ENCODE peak calls at places on chromosomes 13 and 19, in five cellular contexts. H, Q, T, S and O are unnamed samples.

GRCh38 chr19:29810504-29810871 is 1.3 kb upstream of the CCNE1 start:
- DNase-seq in H (no peak), Q (peak; percentile 40), T (no peak), S (peak; percentile 51), O (peak; percentile 42)

GRCh38 chr13:110347535-110348308 is 40.6 kb downstream of the COL4A2 start:
- DNase-seq in H (peak; percentile 56), Q (no peak), T (peak; percentile 72), S (peak; percentile 98), O (no peak)

GRCh38 chr19:50508850-50509190 is 2.2 kb downstream of the JOSD2 start:
- DNase-seq in H (no peak), Q (no peak), T (no peak), S (no peak), O (no peak)

GRCh38 chr13:41071775-41072174 is 10.5 kb downstream of the WBP4 start:
- DNase-seq in H (no peak), Q (no peak), T (no peak), S (no peak), O (no peak)

GRCh38 chr13:83622422-83622784 is 259.9 kb downstream of the SLITRK1 start:
- DNase-seq in H (no peak), Q (no peak), T (no peak), S (peak; percentile 4), O (no peak)

GRCh38 chr19:44848036-44848804 is 2.1 kb downstream of the NECTIN2 start:
- DNase-seq in H (peak; percentile 46), Q (no peak), T (no peak), S (peak; percentile 85), O (peak; percentile 50)

GRCh38 chr19:46746281-46746965 is at the start of gene STRN4:
- DNase-seq in H (peak; percentile 74), Q (peak; percentile 94), T (no peak), S (peak; percentile 90), O (peak; percentile 39)

GRCh38 chr13:27131202-27131623 is 40.4 kb downstream of the USP12 start:
- DNase-seq in H (peak; percentile 57), Q (peak; percentile 13), T (no peak), S (peak; percentile 38), O (no peak)

GRCh38 chr19:49988433-49988832 is 27.5 kb upstream of the SIGLEC11 start:
- DNase-seq in H (no peak), Q (no peak), T (no peak), S (peak; percentile 80), O (no peak)

GRCh38 chr13:39263033-39263432 is 224.8 kb downstream of the NHLRC3 start:
- DNase-seq in H (peak; percentile 65), Q (peak; percentile 38), T (no peak), S (peak; percentile 49), O (peak; percentile 72)

GRCh38 chr19:44003461-44004134 is 841 bp downstream of the ZNF230 start:
- DNase-seq in H (no peak), Q (peak; percentile 15), T (no peak), S (peak; percentile 51), O (peak; percentile 12)

GRCh38 chr13:88005188-88005587 is 334.0 kb downstream of the SLITRK5 start:
- DNase-seq in H (no peak), Q (no peak), T (no peak), S (peak; percentile 0), O (no peak)

GRCh38 chr19:9848060-9848459 is 12.9 kb downstream of the PIN1 start:
- DNase-seq in H (no peak), Q (no peak), T (no peak), S (no peak), O (peak; percentile 48)

GRCh38 chr19:46993622-46994021 is 26.0 kb upstream of the NPAS1 start:
- DNase-seq in H (no peak), Q (no peak), T (no peak), S (no peak), O (no peak)

GRCh38 chr19:32407004-32407992 is 1.7 kb downstream of the DPY19L3 start:
- DNase-seq in H (no peak), Q (peak; percentile 72), T (no peak), S (peak; percentile 75), O (no peak)

GRCh38 chr19:12952488-12953455 is 4.3 kb downstream of the GADD45GIP1 start:
- DNase-seq in H (no peak), Q (no peak), T (peak; percentile 40), S (peak; percentile 94), O (no peak)

GRCh38 chr19:5718032-5718578 is 1.8 kb downstream of the LONP1 start:
- DNase-seq in H (no peak), Q (no peak), T (no peak), S (peak; percentile 81), O (no peak)

GRCh38 chr13:112686987-112687386 is 2.9 kb upstream of the ATP11A start:
- DNase-seq in H (no peak), Q (no peak), T (no peak), S (no peak), O (no peak)

GRCh38 chr19:2332341-2333026 is 4.0 kb downstream of the SPPL2B start:
- DNase-seq in H (peak; percentile 92), Q (no peak), T (no peak), S (no peak), O (no peak)
- H3K4me3 ChIP-seq in H (peak overlapping the region; percentile 8), Q (no peak overlapping the region), T (no peak overlapping the region), S (no peak overlapping the region), O (no peak overlapping the region)

DNA sequence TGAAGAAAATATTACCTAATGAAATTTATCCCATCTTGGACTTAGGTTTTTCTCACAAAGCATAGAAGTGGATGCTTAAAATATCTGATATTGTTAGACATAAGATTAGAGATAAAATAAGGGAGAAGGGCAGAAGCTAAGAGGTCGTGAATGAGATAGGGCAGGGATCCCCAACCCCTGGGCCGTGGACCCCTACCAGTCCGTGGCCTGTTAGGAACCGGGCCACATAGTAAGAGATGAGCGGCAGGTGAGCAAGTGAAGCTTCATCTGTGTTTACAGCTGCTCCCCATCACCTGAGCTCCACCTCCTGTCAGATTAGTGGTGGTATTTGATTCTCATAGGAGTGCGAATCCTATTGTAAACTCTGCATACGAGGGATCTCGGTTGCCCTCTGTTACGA is 202.9 kb downstream of the GPC5 start:
- DNase-seq in H (no peak), Q (no peak), T (no peak), S (no peak), O (no peak)
- H3K4me3 ChIP-seq in H (no peak overlapping the region), Q (no peak overlapping the region), T (no peak overlapping the region), S (no peak overlapping the region), O (no peak overlapping the region)

DNA sequence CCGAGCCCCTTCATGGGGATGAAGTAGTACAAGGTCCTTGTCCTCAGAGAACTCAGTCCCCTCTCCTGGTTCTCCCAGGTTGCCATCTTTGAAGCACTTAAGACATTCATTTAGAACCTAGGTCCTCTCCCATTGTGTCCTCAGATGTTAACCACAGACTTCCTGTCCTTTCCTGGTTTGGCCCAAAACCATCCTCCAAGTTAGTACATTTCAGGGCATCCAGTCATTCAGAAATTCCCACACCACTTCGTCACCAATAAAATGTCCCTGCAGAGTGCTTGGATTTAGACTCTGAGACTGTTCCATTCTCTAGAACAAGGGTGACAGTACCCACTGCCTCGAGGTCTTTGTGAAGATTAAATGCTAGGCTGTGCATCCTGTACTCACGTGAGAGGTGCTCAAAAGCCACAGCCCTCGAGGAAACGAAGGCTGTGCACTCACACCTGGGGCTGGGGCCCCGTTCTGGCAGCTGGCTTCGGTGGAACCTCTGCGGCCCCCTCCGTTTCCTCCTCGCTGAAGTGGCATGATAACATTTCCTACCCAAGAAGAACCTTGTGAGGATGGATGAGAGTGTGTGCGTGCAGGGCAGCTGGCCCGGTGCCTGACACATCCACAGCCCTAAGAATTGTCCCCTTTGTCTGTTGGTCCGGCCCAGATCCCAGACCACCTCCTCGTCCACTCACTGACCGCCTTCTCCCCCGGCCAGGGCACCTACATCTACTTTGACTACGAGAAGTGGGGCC is 4.7 kb downstream of the LENG1 start:
- DNase-seq in H (no peak), Q (no peak), T (no peak), S (peak; percentile 69), O (no peak)
- H3K4me3 ChIP-seq in H (no peak overlapping the region), Q (no peak overlapping the region), T (no peak overlapping the region), S (no peak overlapping the region), O (no peak overlapping the region)

DNA sequence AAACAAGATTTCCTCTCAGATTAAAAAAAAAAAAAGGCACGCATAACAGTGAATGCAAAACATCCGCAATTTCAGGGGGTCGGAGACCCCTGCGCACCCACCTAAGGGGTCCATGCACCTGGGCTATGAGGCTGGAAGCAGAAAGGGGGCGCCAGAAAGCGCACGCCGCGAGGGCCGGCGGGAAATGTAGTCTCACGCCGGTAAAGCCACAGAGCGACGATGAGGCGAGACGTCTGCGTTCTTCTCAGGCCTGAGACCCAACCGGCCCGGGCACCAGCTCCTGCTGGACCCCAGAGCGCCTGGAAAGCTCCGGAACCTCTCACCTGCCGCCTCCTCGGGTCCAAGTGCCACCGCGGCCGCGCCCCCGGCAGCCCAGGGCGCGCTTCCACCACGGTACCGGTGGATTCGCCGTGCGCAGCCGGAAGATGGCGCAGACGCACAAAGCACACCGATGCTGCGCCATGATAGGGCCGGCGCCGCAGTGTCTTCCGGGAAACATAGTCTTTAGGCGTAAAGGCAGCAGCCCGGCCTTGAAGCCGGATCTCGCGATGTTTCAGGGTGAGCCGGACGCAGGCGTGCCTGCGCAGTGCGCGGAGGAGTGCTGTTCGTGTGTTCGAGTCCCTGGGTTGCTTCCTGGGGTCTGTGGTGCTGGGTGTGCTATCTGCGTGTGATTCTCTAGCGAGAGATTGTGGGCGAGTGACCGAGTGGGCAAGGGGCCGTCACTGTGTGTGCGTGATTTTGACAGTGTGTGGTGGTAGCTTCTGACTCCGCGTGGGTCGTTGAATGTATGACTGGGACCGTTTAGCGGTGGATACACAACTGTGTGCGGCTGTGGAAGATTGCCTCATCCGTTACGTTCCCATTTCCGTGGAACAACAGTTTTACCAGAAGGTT is at the start of gene ZNF582:
- DNase-seq in H (peak; percentile 97), Q (peak; percentile 93), T (peak; percentile 84), S (peak; percentile 100), O (peak; percentile 92)
- H3K4me3 ChIP-seq in H (peak within 1 kb of the TSS; percentile 61), Q (peak within 1 kb of the TSS; percentile 66), T (peak within 1 kb of the TSS; percentile 99), S (peak within 1 kb of the TSS; percentile 92), O (peak within 1 kb of the TSS; percentile 81)

DNA sequence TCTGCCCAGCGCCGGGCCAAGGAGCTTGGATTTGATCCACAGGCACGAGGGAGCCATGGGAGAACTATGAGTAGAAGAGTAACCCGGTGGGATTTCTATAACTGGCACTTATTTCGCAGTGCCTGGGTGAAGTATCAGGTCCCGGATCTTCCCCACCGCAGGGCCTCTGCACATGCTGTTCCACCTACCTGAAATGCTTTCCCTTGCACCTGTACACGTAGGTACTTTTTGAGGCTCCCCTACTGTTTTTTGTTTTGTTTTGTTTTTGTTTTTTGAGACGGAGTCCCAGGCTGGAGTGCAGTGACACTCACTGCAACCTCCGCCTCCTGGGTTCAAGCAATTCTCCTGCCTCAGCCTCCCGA is 402 bp upstream of the KANK3 start:
- DNase-seq in H (no peak), Q (no peak), T (no peak), S (no peak), O (no peak)
- H3K4me3 ChIP-seq in H (peak overlapping the region; percentile 53), Q (peak overlapping the region; percentile 23), T (peak overlapping the region; percentile 69), S (peak overlapping the region; percentile 44), O (peak overlapping the region; percentile 58)

GRCh38 chr13:23600100-23600499 is 29.9 kb downstream of the TNFRSF19 start:
- DNase-seq in H (no peak), Q (no peak), T (no peak), S (no peak), O (no peak)

GRCh38 chr13:23598371-23598770 is 28.2 kb downstream of the TNFRSF19 start:
- DNase-seq in H (no peak), Q (no peak), T (no peak), S (peak; percentile 45), O (no peak)

GRCh38 chr13:23599083-23599925 is 29.1 kb downstream of the TNFRSF19 start:
- DNase-seq in H (no peak), Q (no peak), T (no peak), S (no peak), O (peak; percentile 45)

DNA sequence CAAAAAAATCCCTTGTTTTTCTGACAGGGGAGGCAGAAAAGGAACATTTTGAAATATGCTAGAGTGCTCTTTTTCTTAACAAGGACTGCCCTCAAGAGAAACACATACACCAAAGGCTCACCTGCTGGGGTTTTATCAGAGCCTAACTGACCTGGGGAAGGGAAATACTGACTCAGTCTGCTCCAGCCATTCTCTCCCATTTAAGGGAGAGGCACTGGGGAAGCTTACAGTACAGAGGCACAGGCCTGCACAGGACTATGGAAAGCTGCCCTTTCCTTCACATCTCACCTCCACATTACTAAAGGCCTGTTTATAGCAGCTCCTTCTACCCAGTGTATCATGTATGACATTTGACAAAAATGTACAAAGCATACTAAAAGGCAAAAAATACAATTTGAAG is 30.3 kb downstream of the TNFRSF19 start:
- DNase-seq in H (no peak), Q (no peak), T (no peak), S (no peak), O (no peak)
- H3K4me3 ChIP-seq in H (no peak overlapping the region), Q (no peak overlapping the region), T (no peak overlapping the region), S (no peak overlapping the region), O (no peak overlapping the region)